ENCODE peak calls at places on chromosome 7, in six cellular contexts. One of them, this sample, is unnamed.

GRCh38 chr7:150756858-150757257 is 19.6 kb downstream of the GIMAP5 start:
- DNase-seq in posterior cingulate gyrus: no peak
- DNase-seq in activated CD4-positive, alpha-beta T cell treated with anti-CD3 and anti-CD28 coated beads for 24 hours: no peak
- DNase-seq in AG09319: no peak
- DNase-seq in M059J: peak
- DNase-seq in dermis blood vessel endothelial cell: peak
- DNase-seq in this sample: peak

GRCh38 chr7:26898917-26899316 is 34.5 kb upstream of the SKAP2 start:
- DNase-seq in posterior cingulate gyrus: no peak
- DNase-seq in AG09319: no peak
- DNase-seq in dermis blood vessel endothelial cell: no peak
- DNase-seq in activated CD4-positive, alpha-beta T cell treated with anti-CD3 and anti-CD28 coated beads for 24 hours: no peak
- DNase-seq in M059J: no peak
- DNase-seq in this sample: no peak

GRCh38 chr7:12759112-12759511 is 71.7 kb downstream of the ARL4A start:
- DNase-seq in posterior cingulate gyrus: no peak
- DNase-seq in M059J: peak
- DNase-seq in AG09319: no peak
- DNase-seq in dermis blood vessel endothelial cell: peak
- DNase-seq in activated CD4-positive, alpha-beta T cell treated with anti-CD3 and anti-CD28 coated beads for 24 hours: no peak
- DNase-seq in this sample: no peak

GRCh38 chr7:92835851-92836488 is 403 bp downstream of the CDK6 start:
- DNase-seq in posterior cingulate gyrus: no peak
- DNase-seq in AG09319: no peak
- DNase-seq in M059J: peak
- DNase-seq in dermis blood vessel endothelial cell: peak
- DNase-seq in activated CD4-positive, alpha-beta T cell treated with anti-CD3 and anti-CD28 coated beads for 24 hours: peak
- DNase-seq in this sample: peak

GRCh38 chr7:158019726-158020705 is 567.6 kb downstream of the PTPRN2 start:
- DNase-seq in dermis blood vessel endothelial cell: no peak
- DNase-seq in activated CD4-positive, alpha-beta T cell treated with anti-CD3 and anti-CD28 coated beads for 24 hours: no peak
- DNase-seq in M059J: no peak
- DNase-seq in posterior cingulate gyrus: no peak
- DNase-seq in AG09319: no peak
- DNase-seq in this sample: no peak

GRCh38 chr7:9189683-9190082 is 756.3 kb downstream of the NXPH1 start:
- DNase-seq in AG09319: no peak
- DNase-seq in M059J: no peak
- DNase-seq in posterior cingulate gyrus: peak
- DNase-seq in activated CD4-positive, alpha-beta T cell treated with anti-CD3 and anti-CD28 coated beads for 24 hours: no peak
- DNase-seq in dermis blood vessel endothelial cell: no peak
- DNase-seq in this sample: no peak

GRCh38 chr7:150365673-150366398 is 2.8 kb upstream of the REPIN1 start:
- DNase-seq in M059J: no peak
- DNase-seq in posterior cingulate gyrus: no peak
- DNase-seq in activated CD4-positive, alpha-beta T cell treated with anti-CD3 and anti-CD28 coated beads for 24 hours: no peak
- DNase-seq in dermis blood vessel endothelial cell: no peak
- DNase-seq in AG09319: no peak
- DNase-seq in this sample: no peak

GRCh38 chr7:3194501-3195141 is 106.4 kb upstream of the SDK1 start:
- DNase-seq in posterior cingulate gyrus: no peak
- DNase-seq in M059J: peak
- DNase-seq in activated CD4-positive, alpha-beta T cell treated with anti-CD3 and anti-CD28 coated beads for 24 hours: no peak
- DNase-seq in dermis blood vessel endothelial cell: peak
- DNase-seq in AG09319: no peak
- DNase-seq in this sample: no peak

GRCh38 chr7:30663414-30663813 is 18.8 kb downstream of the CRHR2 start:
- DNase-seq in M059J: no peak
- DNase-seq in AG09319: no peak
- DNase-seq in dermis blood vessel endothelial cell: no peak
- DNase-seq in activated CD4-positive, alpha-beta T cell treated with anti-CD3 and anti-CD28 coated beads for 24 hours: no peak
- DNase-seq in posterior cingulate gyrus: no peak
- DNase-seq in this sample: no peak

GRCh38 chr7:105685099-105685609 is 103.9 kb upstream of the EFCAB10 start:
- DNase-seq in posterior cingulate gyrus: no peak
- DNase-seq in dermis blood vessel endothelial cell: no peak
- DNase-seq in activated CD4-positive, alpha-beta T cell treated with anti-CD3 and anti-CD28 coated beads for 24 hours: no peak
- DNase-seq in AG09319: no peak
- DNase-seq in M059J: no peak
- DNase-seq in this sample: no peak

GRCh38 chr7:44617225-44617885 is 10.9 kb downstream of the OGDH start:
- DNase-seq in AG09319: no peak
- DNase-seq in dermis blood vessel endothelial cell: no peak
- DNase-seq in M059J: peak
- DNase-seq in activated CD4-positive, alpha-beta T cell treated with anti-CD3 and anti-CD28 coated beads for 24 hours: no peak
- DNase-seq in posterior cingulate gyrus: no peak
- DNase-seq in this sample: no peak

GRCh38 chr7:90994601-90995000 is 269.6 kb upstream of the FZD1 start:
- DNase-seq in dermis blood vessel endothelial cell: no peak
- DNase-seq in posterior cingulate gyrus: no peak
- DNase-seq in M059J: no peak
- DNase-seq in AG09319: no peak
- DNase-seq in activated CD4-positive, alpha-beta T cell treated with anti-CD3 and anti-CD28 coated beads for 24 hours: no peak
- DNase-seq in this sample: no peak

GRCh38 chr7:108310351-108310750 is 145.9 kb downstream of the NRCAM start:
- DNase-seq in posterior cingulate gyrus: no peak
- DNase-seq in M059J: peak
- DNase-seq in dermis blood vessel endothelial cell: peak
- DNase-seq in activated CD4-positive, alpha-beta T cell treated with anti-CD3 and anti-CD28 coated beads for 24 hours: no peak
- DNase-seq in AG09319: no peak
- DNase-seq in this sample: peak

GRCh38 chr7:113301983-113302382 is 183.6 kb upstream of the SMIM30 start:
- DNase-seq in dermis blood vessel endothelial cell: no peak
- DNase-seq in M059J: no peak
- DNase-seq in AG09319: no peak
- DNase-seq in posterior cingulate gyrus: no peak
- DNase-seq in activated CD4-positive, alpha-beta T cell treated with anti-CD3 and anti-CD28 coated beads for 24 hours: no peak
- DNase-seq in this sample: no peak

GRCh38 chr7:30654296-30655090 is 27.8 kb downstream of the CRHR2 start:
- DNase-seq in activated CD4-positive, alpha-beta T cell treated with anti-CD3 and anti-CD28 coated beads for 24 hours: no peak
- DNase-seq in dermis blood vessel endothelial cell: no peak
- DNase-seq in posterior cingulate gyrus: no peak
- DNase-seq in M059J: no peak
- DNase-seq in AG09319: no peak
- DNase-seq in this sample: no peak

GRCh38 chr7:142901426-142902259 is 16.1 kb upstream of the TRPV6 start:
- DNase-seq in posterior cingulate gyrus: no peak
- DNase-seq in M059J: no peak
- DNase-seq in activated CD4-positive, alpha-beta T cell treated with anti-CD3 and anti-CD28 coated beads for 24 hours: no peak
- DNase-seq in AG09319: no peak
- DNase-seq in dermis blood vessel endothelial cell: no peak
- DNase-seq in this sample: no peak

GRCh38 chr7:149854611-149855367 is 16.6 kb downstream of the ZNF862 start:
- DNase-seq in posterior cingulate gyrus: peak
- DNase-seq in activated CD4-positive, alpha-beta T cell treated with anti-CD3 and anti-CD28 coated beads for 24 hours: no peak
- DNase-seq in AG09319: no peak
- DNase-seq in M059J: peak
- DNase-seq in dermis blood vessel endothelial cell: peak
- DNase-seq in this sample: peak

GRCh38 chr7:98232799-98233198 is 19.2 kb downstream of the TECPR1 start:
- DNase-seq in posterior cingulate gyrus: peak
- DNase-seq in dermis blood vessel endothelial cell: no peak
- DNase-seq in M059J: no peak
- DNase-seq in AG09319: no peak
- DNase-seq in activated CD4-positive, alpha-beta T cell treated with anti-CD3 and anti-CD28 coated beads for 24 hours: no peak
- DNase-seq in this sample: no peak

GRCh38 chr7:37216156-37216839 is 232.4 kb downstream of the ELMO1 start:
- DNase-seq in AG09319: no peak
- DNase-seq in activated CD4-positive, alpha-beta T cell treated with anti-CD3 and anti-CD28 coated beads for 24 hours: no peak
- DNase-seq in posterior cingulate gyrus: no peak
- DNase-seq in M059J: no peak
- DNase-seq in dermis blood vessel endothelial cell: no peak
- DNase-seq in this sample: no peak

GRCh38 chr7:725223-726005 is 1.1 kb upstream of the DNAAF5 start:
- DNase-seq in AG09319: no peak
- DNase-seq in dermis blood vessel endothelial cell: no peak
- DNase-seq in M059J: peak
- DNase-seq in activated CD4-positive, alpha-beta T cell treated with anti-CD3 and anti-CD28 coated beads for 24 hours: no peak
- DNase-seq in posterior cingulate gyrus: no peak
- DNase-seq in this sample: no peak

GRCh38 chr7:152664636-152665035 is 11.3 kb downstream of the XRCC2 start:
- DNase-seq in activated CD4-positive, alpha-beta T cell treated with anti-CD3 and anti-CD28 coated beads for 24 hours: no peak
- DNase-seq in dermis blood vessel endothelial cell: peak
- DNase-seq in M059J: no peak
- DNase-seq in AG09319: no peak
- DNase-seq in posterior cingulate gyrus: no peak
- DNase-seq in this sample: no peak

GRCh38 chr7:79216236-79216635 is 237.2 kb downstream of the MAGI2 start:
- DNase-seq in activated CD4-positive, alpha-beta T cell treated with anti-CD3 and anti-CD28 coated beads for 24 hours: no peak
- DNase-seq in M059J: no peak
- DNase-seq in posterior cingulate gyrus: no peak
- DNase-seq in dermis blood vessel endothelial cell: no peak
- DNase-seq in AG09319: no peak
- DNase-seq in this sample: no peak

GRCh38 chr7:148664319-148664718 is 34.4 kb upstream of the CUL1 start:
- DNase-seq in activated CD4-positive, alpha-beta T cell treated with anti-CD3 and anti-CD28 coated beads for 24 hours: no peak
- DNase-seq in M059J: peak
- DNase-seq in AG09319: no peak
- DNase-seq in dermis blood vessel endothelial cell: peak
- DNase-seq in posterior cingulate gyrus: no peak
- DNase-seq in this sample: peak

GRCh38 chr7:150428671-150429451 is 21.6 kb upstream of the GIMAP8 start:
- DNase-seq in activated CD4-positive, alpha-beta T cell treated with anti-CD3 and anti-CD28 coated beads for 24 hours: no peak
- DNase-seq in M059J: peak
- DNase-seq in posterior cingulate gyrus: peak
- DNase-seq in AG09319: peak
- DNase-seq in dermis blood vessel endothelial cell: peak
- DNase-seq in this sample: no peak

GRCh38 chr7:103810112-103810744 is 179.2 kb downstream of the RELN start:
- DNase-seq in dermis blood vessel endothelial cell: no peak
- DNase-seq in posterior cingulate gyrus: no peak
- DNase-seq in activated CD4-positive, alpha-beta T cell treated with anti-CD3 and anti-CD28 coated beads for 24 hours: no peak
- DNase-seq in M059J: no peak
- DNase-seq in AG09319: no peak
- DNase-seq in this sample: no peak

GRCh38 chr7:105133358-105133757 is 119.4 kb downstream of the KMT2E start:
- DNase-seq in dermis blood vessel endothelial cell: no peak
- DNase-seq in posterior cingulate gyrus: no peak
- DNase-seq in M059J: no peak
- DNase-seq in activated CD4-positive, alpha-beta T cell treated with anti-CD3 and anti-CD28 coated beads for 24 hours: no peak
- DNase-seq in AG09319: no peak
- DNase-seq in this sample: no peak

GRCh38 chr7:20441886-20442505 is 111.3 kb downstream of the ITGB8 start:
- DNase-seq in posterior cingulate gyrus: no peak
- DNase-seq in activated CD4-positive, alpha-beta T cell treated with anti-CD3 and anti-CD28 coated beads for 24 hours: no peak
- DNase-seq in AG09319: no peak
- DNase-seq in dermis blood vessel endothelial cell: peak
- DNase-seq in M059J: peak
- DNase-seq in this sample: no peak

GRCh38 chr7:37756797-37757551 is 73.4 kb downstream of the GPR141 start:
- DNase-seq in AG09319: no peak
- DNase-seq in dermis blood vessel endothelial cell: no peak
- DNase-seq in activated CD4-positive, alpha-beta T cell treated with anti-CD3 and anti-CD28 coated beads for 24 hours: no peak
- DNase-seq in posterior cingulate gyrus: no peak
- DNase-seq in M059J: no peak
- DNase-seq in this sample: no peak

GRCh38 chr7:26151096-26151495 is 902 bp upstream of the NFE2L3 start:
- DNase-seq in posterior cingulate gyrus: no peak
- DNase-seq in dermis blood vessel endothelial cell: no peak
- DNase-seq in activated CD4-positive, alpha-beta T cell treated with anti-CD3 and anti-CD28 coated beads for 24 hours: no peak
- DNase-seq in M059J: peak
- DNase-seq in AG09319: no peak
- DNase-seq in this sample: no peak

GRCh38 chr7:13920053-13920697 is 69.3 kb downstream of the ETV1 start:
- DNase-seq in posterior cingulate gyrus: no peak
- DNase-seq in AG09319: peak
- DNase-seq in activated CD4-positive, alpha-beta T cell treated with anti-CD3 and anti-CD28 coated beads for 24 hours: no peak
- DNase-seq in M059J: peak
- DNase-seq in dermis blood vessel endothelial cell: peak
- DNase-seq in this sample: peak

GRCh38 chr7:360454-361100 is 70.6 kb downstream of the FOXL3 start:
- DNase-seq in activated CD4-positive, alpha-beta T cell treated with anti-CD3 and anti-CD28 coated beads for 24 hours: no peak
- DNase-seq in posterior cingulate gyrus: peak
- DNase-seq in dermis blood vessel endothelial cell: no peak
- DNase-seq in AG09319: no peak
- DNase-seq in M059J: no peak
- DNase-seq in this sample: no peak

GRCh38 chr7:1950623-1951523 is 280.8 kb downstream of the ELFN1 start:
- DNase-seq in M059J: peak
- DNase-seq in activated CD4-positive, alpha-beta T cell treated with anti-CD3 and anti-CD28 coated beads for 24 hours: no peak
- DNase-seq in posterior cingulate gyrus: peak
- DNase-seq in AG09319: no peak
- DNase-seq in dermis blood vessel endothelial cell: peak
- DNase-seq in this sample: peak

GRCh38 chr7:50409856-50410468 is 40.2 kb downstream of the FIGNL1 start:
- DNase-seq in AG09319: no peak
- DNase-seq in posterior cingulate gyrus: no peak
- DNase-seq in dermis blood vessel endothelial cell: no peak
- DNase-seq in activated CD4-positive, alpha-beta T cell treated with anti-CD3 and anti-CD28 coated beads for 24 hours: no peak
- DNase-seq in M059J: no peak
- DNase-seq in this sample: no peak

GRCh38 chr7:47937065-47937687 is 11.1 kb downstream of the PKD1L1 start:
- DNase-seq in activated CD4-positive, alpha-beta T cell treated with anti-CD3 and anti-CD28 coated beads for 24 hours: no peak
- DNase-seq in AG09319: no peak
- DNase-seq in posterior cingulate gyrus: peak
- DNase-seq in M059J: no peak
- DNase-seq in dermis blood vessel endothelial cell: no peak
- DNase-seq in this sample: no peak

GRCh38 chr7:139479620-139480019 is 3.9 kb downstream of the KLRG2 start:
- DNase-seq in M059J: no peak
- DNase-seq in AG09319: no peak
- DNase-seq in posterior cingulate gyrus: no peak
- DNase-seq in dermis blood vessel endothelial cell: no peak
- DNase-seq in activated CD4-positive, alpha-beta T cell treated with anti-CD3 and anti-CD28 coated beads for 24 hours: no peak
- DNase-seq in this sample: no peak

GRCh38 chr7:37491919-37492694 is 43.4 kb upstream of the ELMO1 start:
- DNase-seq in dermis blood vessel endothelial cell: no peak
- DNase-seq in AG09319: no peak
- DNase-seq in posterior cingulate gyrus: no peak
- DNase-seq in M059J: no peak
- DNase-seq in activated CD4-positive, alpha-beta T cell treated with anti-CD3 and anti-CD28 coated beads for 24 hours: no peak
- DNase-seq in this sample: peak

GRCh38 chr7:37018954-37019353 is 294.7 kb upstream of the AOAH start:
- DNase-seq in M059J: no peak
- DNase-seq in dermis blood vessel endothelial cell: no peak
- DNase-seq in posterior cingulate gyrus: no peak
- DNase-seq in AG09319: no peak
- DNase-seq in activated CD4-positive, alpha-beta T cell treated with anti-CD3 and anti-CD28 coated beads for 24 hours: no peak
- DNase-seq in this sample: peak